ENCODE peak calls at places on chromosomes 1 and 21, in nine cellular contexts. V is colonic mucosa, U is dorsolateral prefrontal cortex, Y is AG09319, Q is tibial nerve, T is astrocyte of the spinal cord, F is MCF 10A, C is lower leg skin, M is AG09309. H is an unnamed sample.

GRCh38 chr1:56910441-56910985 is 55.3 kb downstream of the C8B start:
- DNase-seq in V (no peak), U (no peak), Y (no peak), Q (no peak), T (no peak), F (no peak), C (no peak), M (no peak), H (no peak)

GRCh38 chr1:66464802-66465201 is 69.2 kb upstream of the SGIP1 start:
- DNase-seq in V (no peak), U (no peak), Y (peak), Q (no peak), T (peak), F (peak), C (no peak), M (peak), H (no peak)

GRCh38 chr1:224502459-224503160 is 68.0 kb upstream of the WDR26 start:
- DNase-seq in V (peak), U (no peak), Y (no peak), Q (no peak), T (peak), F (peak), C (peak), M (no peak), H (peak)

GRCh38 chr1:51237313-51237700 is 1.2 kb downstream of the RNF11 start:
- DNase-seq in V (no peak), U (no peak), Y (no peak), Q (no peak), T (no peak), F (peak), C (no peak), M (no peak), H (no peak)

GRCh38 chr1:96634863-96635262 is 86.7 kb upstream of the PTBP2 start:
- DNase-seq in V (no peak), U (no peak), Y (no peak), Q (no peak), T (no peak), F (no peak), C (no peak), M (no peak), H (no peak)

GRCh38 chr21:29423051-29423450 is 124.3 kb downstream of the BACH1 start:
- DNase-seq in V (no peak), U (no peak), Y (no peak), Q (no peak), T (no peak), F (no peak), C (no peak), M (no peak), H (no peak)

GRCh38 chr1:159889202-159889601 is 10.8 kb downstream of the CFAP45 start:
- DNase-seq in V (no peak), U (no peak), Y (no peak), Q (no peak), T (no peak), F (no peak), C (no peak), M (no peak), H (no peak)

GRCh38 chr1:169914534-169914933 is 20.8 kb upstream of the SCYL3 start:
- DNase-seq in V (no peak), U (no peak), Y (no peak), Q (no peak), T (peak), F (peak), C (no peak), M (no peak), H (no peak)

GRCh38 chr1:203684077-203684476 is 57.4 kb downstream of the ATP2B4 start:
- DNase-seq in V (no peak), U (no peak), Y (no peak), Q (no peak), T (no peak), F (no peak), C (no peak), M (no peak), H (no peak)

GRCh38 chr1:183096351-183096750 is 73.1 kb downstream of the LAMC1 start:
- DNase-seq in V (no peak), U (no peak), Y (no peak), Q (no peak), T (no peak), F (no peak), C (no peak), M (no peak), H (no peak)

GRCh38 chr1:229753764-229754553 is 127.9 kb downstream of the URB2 start:
- DNase-seq in V (peak), U (no peak), Y (no peak), Q (no peak), T (no peak), F (no peak), C (no peak), M (no peak), H (no peak)

GRCh38 chr1:17831619-17832018 is 76.5 kb downstream of the ACTL8 start:
- DNase-seq in V (peak), U (no peak), Y (peak), Q (no peak), T (peak), F (peak), C (peak), M (no peak), H (no peak)

GRCh38 chr21:31397939-31398338 is 53.9 kb upstream of the TIAM1 start:
- DNase-seq in V (no peak), U (no peak), Y (no peak), Q (no peak), T (no peak), F (no peak), C (peak), M (no peak), H (no peak)

GRCh38 chr21:20997633-20998455 is at the start of gene NCAM2:
- DNase-seq in V (peak), U (peak), Y (peak), Q (peak), T (peak), F (no peak), C (peak), M (no peak), H (peak)

GRCh38 chr1:215082532-215083407 is at the start of gene KCNK2:
- DNase-seq in V (no peak), U (peak), Y (no peak), Q (no peak), T (no peak), F (peak), C (no peak), M (no peak), H (no peak)

DNA sequence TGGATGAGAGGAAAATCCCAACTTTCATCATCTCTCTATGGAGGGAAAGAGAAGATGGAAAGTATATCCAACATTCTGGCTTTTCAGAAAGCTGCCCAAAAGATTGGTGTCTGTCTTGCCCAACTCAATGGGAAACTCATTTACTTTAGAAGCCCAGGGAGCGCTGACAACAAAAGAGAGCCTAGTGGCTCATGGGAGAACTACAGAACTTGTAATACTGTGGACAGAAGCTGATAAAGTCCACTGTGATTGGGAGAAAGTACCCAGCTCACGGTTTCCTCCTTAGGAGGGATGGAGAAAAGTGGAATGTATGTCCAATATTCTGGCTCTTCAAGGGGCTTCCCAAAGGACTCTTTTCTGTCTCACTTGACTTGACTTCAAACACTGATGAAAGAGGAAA is 66.0 kb downstream of the RGS21 start:
- DNase-seq in V (no peak), U (no peak), Y (no peak), Q (no peak), T (no peak), F (no peak), C (no peak), M (no peak), H (no peak)
- TF ChIP-seq CTCF in V (no peak), U (no peak), Y (no peak), Q (no peak), T (no peak), F (no peak), C (no peak), M (no peak), H (no peak)

GRCh38 chr1:200919386-200919785 is 24.7 kb downstream of the INAVA start:
- DNase-seq in V (no peak), U (no peak), Y (no peak), Q (no peak), T (no peak), F (no peak), C (peak), M (no peak), H (no peak)

GRCh38 chr1:200922406-200922805 is 27.7 kb downstream of the INAVA start:
- DNase-seq in V (no peak), U (no peak), Y (no peak), Q (no peak), T (no peak), F (no peak), C (no peak), M (no peak), H (no peak)

GRCh38 chr1:200923607-200924006 is 28.9 kb downstream of the INAVA start:
- DNase-seq in V (no peak), U (no peak), Y (no peak), Q (no peak), T (no peak), F (no peak), C (no peak), M (no peak), H (no peak)

GRCh38 chr1:200918006-200918405 is 23.3 kb downstream of the INAVA start:
- DNase-seq in V (no peak), U (no peak), Y (no peak), Q (no peak), T (no peak), F (no peak), C (peak), M (no peak), H (no peak)

GRCh38 chr1:200921571-200922110 is 26.9 kb downstream of the INAVA start:
- DNase-seq in V (no peak), U (no peak), Y (no peak), Q (no peak), T (no peak), F (no peak), C (peak), M (no peak), H (no peak)
- TF ChIP-seq CTCF in V (no peak), U (no peak), Y (no peak), Q (no peak), T (no peak), F (no peak), C (no peak), M (no peak), H (no peak)

DNA sequence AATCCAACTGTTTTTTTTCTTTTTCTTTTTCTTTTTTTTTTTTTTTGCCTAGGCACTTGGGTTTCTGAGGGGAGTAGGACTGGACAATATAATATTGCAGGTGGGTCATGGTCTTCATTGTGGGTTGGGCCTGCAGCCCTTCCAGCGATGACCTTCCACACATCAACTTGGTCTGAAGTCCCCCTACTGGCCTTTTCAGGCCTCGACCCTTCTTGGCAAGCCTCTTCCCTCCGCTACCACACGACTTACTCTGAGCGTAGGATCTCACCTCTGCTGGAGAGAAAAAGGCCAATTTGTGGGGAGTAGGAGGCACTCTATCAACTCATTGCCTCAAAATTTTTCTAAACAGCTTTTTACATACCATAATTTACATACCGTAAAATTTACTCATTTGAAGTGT is 51.1 kb upstream of the GRIK3 start:
- DNase-seq in V (no peak), U (no peak), Y (no peak), Q (no peak), T (no peak), F (no peak), C (no peak), M (no peak), H (no peak)
- TF ChIP-seq CTCF in V (no peak), U (no peak), Y (no peak), Q (no peak), T (peak), F (no peak), C (no peak), M (no peak), H (no peak)

GRCh38 chr1:26911399-26912146 is 2.2 kb downstream of the NR0B2 start:
- DNase-seq in V (no peak), U (no peak), Y (no peak), Q (no peak), T (no peak), F (no peak), C (no peak), M (no peak), H (no peak)

GRCh38 chr1:26912147-26912490 is 1.7 kb downstream of the NR0B2 start:
- DNase-seq in V (no peak), U (no peak), Y (no peak), Q (no peak), T (no peak), F (no peak), C (no peak), M (no peak), H (no peak)

GRCh38 chr1:26913389-26913753 is 404 bp downstream of the NR0B2 start:
- DNase-seq in V (no peak), U (no peak), Y (no peak), Q (no peak), T (no peak), F (no peak), C (no peak), M (no peak), H (no peak)

GRCh38 chr1:26915204-26915842 is 1.5 kb upstream of the NR0B2 start:
- DNase-seq in V (peak), U (no peak), Y (no peak), Q (no peak), T (no peak), F (peak), C (no peak), M (no peak), H (no peak)

DNA sequence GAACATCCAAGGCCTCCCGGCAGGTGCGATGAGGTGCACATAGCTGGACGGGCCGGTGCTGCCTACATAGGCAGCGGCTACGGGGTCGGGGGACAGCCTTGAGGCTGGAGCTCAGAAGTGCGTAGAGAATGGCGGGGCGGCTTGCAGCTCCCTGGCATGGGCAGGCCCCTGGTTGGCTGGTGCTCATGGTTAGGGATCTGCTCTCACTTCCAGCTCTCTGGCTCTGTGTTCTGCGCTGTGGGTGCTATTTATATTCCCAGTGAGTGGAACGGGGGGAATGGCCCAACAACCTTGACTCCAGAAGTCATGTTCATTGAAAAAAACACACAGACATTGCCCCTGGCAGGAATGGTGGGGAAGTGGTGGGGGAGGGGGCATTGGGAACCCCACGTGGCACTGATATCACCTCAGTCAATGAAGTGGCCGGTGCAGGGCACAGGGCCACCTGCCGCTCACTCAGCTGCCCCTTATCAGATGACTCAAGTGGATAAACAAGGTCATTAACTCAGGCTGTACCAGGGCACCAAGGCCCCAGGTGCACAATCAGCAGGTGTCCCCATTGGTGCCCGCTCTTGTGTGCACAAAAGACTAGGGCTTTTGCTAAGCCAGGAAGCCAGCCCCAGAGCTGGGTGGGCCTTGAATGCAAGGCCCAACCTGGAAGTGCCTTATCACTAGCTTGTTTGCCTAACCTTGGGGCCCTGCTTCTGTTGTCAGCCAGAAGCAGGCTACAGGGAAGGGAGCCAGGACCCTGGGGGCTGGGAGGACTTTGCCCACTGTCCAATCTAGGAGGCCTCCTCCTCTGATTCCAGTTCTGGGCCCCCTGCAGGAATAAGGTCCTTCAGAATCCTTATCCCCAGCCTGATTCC is at the start of gene NR0B2:
- DNase-seq in V (peak), U (no peak), Y (no peak), Q (no peak), T (no peak), F (no peak), C (no peak), M (no peak), H (no peak)
- TF ChIP-seq CTCF in V (no peak), U (no peak), Y (no peak), Q (no peak), T (no peak), F (no peak), C (peak), M (no peak), H (no peak)

GRCh38 chr1:164576311-164577271 is 17.6 kb downstream of the PBX1 start:
- DNase-seq in V (no peak), U (peak), Y (peak), Q (no peak), T (peak), F (no peak), C (no peak), M (no peak), H (no peak)
- TF ChIP-seq CTCF in V (no peak), U (no peak), Y (no peak), Q (no peak), T (no peak), F (no peak), C (no peak), M (no peak), H (no peak)

DNA sequence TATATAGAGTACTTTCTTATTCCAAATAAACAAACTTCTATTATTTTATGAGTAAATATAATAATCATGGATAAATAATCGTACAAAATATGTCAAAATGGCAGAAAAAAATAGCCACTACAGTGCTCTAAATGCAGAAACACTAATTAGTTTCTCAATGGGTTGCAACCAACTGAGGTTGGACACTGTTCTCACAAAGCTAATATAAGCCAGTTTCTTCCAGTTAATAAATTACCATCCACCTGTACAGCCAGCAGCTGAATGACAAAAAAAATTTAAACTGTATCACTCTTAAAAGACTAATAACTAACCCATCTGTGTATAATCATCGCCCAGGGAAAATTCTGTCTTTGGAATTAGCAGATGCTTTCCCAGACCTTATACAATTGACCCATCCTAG is 36.9 kb downstream of the GDAP2 start:
- DNase-seq in V (no peak), U (no peak), Y (no peak), Q (no peak), T (no peak), F (no peak), C (no peak), M (no peak), H (no peak)
- TF ChIP-seq CTCF in V (no peak), U (no peak), Y (no peak), Q (no peak), T (no peak), F (no peak), C (no peak), M (no peak), H (no peak)

GRCh38 chr1:101238041-101238515 is 1.3 kb downstream of the S1PR1 start:
- DNase-seq in V (no peak), U (no peak), Y (no peak), Q (no peak), T (no peak), F (no peak), C (no peak), M (no peak), H (no peak)

GRCh38 chr1:101235241-101235695 is 1.6 kb upstream of the S1PR1 start:
- DNase-seq in V (no peak), U (no peak), Y (no peak), Q (no peak), T (no peak), F (no peak), C (no peak), M (no peak), H (no peak)

GRCh38 chr1:101237229-101237837 is 514 bp downstream of the S1PR1 start:
- DNase-seq in V (no peak), U (no peak), Y (peak), Q (no peak), T (peak), F (peak), C (no peak), M (peak), H (no peak)

GRCh38 chr1:101236546-101237228 is at the start of gene S1PR1:
- DNase-seq in V (peak), U (peak), Y (no peak), Q (peak), T (peak), F (peak), C (peak), M (no peak), H (no peak)

GRCh38 chr1:101235696-101236545 is 898 bp upstream of the S1PR1 start:
- DNase-seq in V (peak), U (no peak), Y (no peak), Q (peak), T (peak), F (peak), C (peak), M (no peak), H (no peak)
- TF ChIP-seq CTCF in V (no peak), U (no peak), Y (peak), Q (no peak), T (no peak), F (no peak), C (no peak), M (peak), H (no peak)

GRCh38 chr1:29357452-29357851 is 121.1 kb downstream of the PTPRU start:
- DNase-seq in V (no peak), U (no peak), Y (no peak), Q (no peak), T (no peak), F (no peak), C (no peak), M (no peak), H (no peak)
- TF ChIP-seq CTCF in V (no peak), U (no peak), Y (no peak), Q (no peak), T (no peak), F (no peak), C (no peak), M (no peak), H (no peak)

DNA sequence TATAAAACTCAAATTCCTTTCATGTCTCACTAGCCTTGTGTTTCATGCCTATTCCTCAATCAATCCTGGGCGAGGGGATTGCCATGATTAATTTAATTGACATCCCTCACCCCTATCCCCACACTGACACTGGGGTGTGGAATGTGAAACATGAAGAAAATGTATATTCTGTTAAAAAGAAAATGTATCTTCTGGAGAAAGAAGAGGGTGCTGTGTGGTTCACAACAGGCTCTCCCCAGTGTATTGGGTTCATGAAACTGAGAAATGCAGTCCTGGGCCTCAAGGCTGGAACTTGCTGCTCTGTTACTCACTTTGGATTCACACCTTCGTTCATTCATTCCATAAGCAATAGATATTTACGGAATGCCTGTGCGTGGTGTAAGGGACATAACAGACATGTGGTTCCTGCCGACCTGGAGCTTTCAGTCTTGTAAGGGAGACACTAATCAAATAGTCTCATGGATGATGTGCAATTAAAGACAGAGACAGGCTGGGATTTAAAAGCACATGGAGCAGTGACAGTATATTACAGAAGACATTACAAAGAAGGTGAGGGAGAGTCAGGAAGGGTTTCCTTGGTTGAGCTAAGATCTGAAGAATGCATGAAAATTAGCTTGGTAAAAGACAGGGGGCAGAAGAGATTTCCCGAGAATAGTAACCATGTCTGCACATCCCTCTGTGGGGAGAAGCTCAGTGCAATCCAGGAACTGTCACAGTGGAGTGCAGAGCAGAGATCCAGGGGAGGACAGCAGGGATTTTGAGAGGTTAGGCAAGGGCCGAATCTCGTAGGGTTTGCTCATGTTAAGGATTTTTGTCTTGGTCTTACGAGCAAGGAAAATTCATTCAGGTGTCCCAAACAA is 32.2 kb downstream of the SERTAD4 start:
- DNase-seq in V (no peak), U (no peak), Y (no peak), Q (no peak), T (no peak), F (no peak), C (no peak), M (no peak), H (no peak)
- TF ChIP-seq CTCF in V (no peak), U (peak), Y (peak), Q (no peak), T (no peak), F (no peak), C (no peak), M (peak), H (peak)

GRCh38 chr1:81114191-81114590 is 686.5 kb upstream of the ADGRL2 start:
- DNase-seq in V (no peak), U (no peak), Y (no peak), Q (no peak), T (no peak), F (no peak), C (no peak), M (no peak), H (no peak)
- TF ChIP-seq CTCF in V (no peak), U (no peak), Y (no peak), Q (no peak), T (no peak), F (no peak), C (no peak), M (no peak), H (no peak)